ENCODE peak calls at places on chromosomes 5 and 9, in six cellular contexts. T is retinal pigment epithelial cell, D is cardiac muscle cell, H is H9, S is tibial artery, K is type B pancreatic cell. J is an unnamed sample.

GRCh38 chr9:92963831-92964606 is 16.7 kb downstream of the FGD3 start:
- DNase-seq in T (no peak), D (no peak), H (no peak), S (no peak), K (no peak), J (no peak)

GRCh38 chr5:14444161-14444560 is 137.4 kb upstream of the OTULINL start:
- DNase-seq in T (no peak), D (no peak), H (no peak), S (no peak), K (no peak), J (no peak)

GRCh38 chr9:129442791-129443511 is 177.9 kb downstream of the C9orf50 start:
- DNase-seq in T (no peak), D (no peak), H (no peak), S (no peak), K (no peak), J (no peak)

GRCh38 chr5:82164109-82164956 is 113.8 kb downstream of the RPS23 start:
- DNase-seq in T (peak), D (peak), H (no peak), S (no peak), K (no peak), J (no peak)

GRCh38 chr5:113546711-113547159 is 33.2 kb downstream of the YTHDC2 start:
- DNase-seq in T (no peak), D (peak), H (no peak), S (no peak), K (no peak), J (no peak)

GRCh38 chr5:96254980-96255681 is 177.9 kb downstream of the PCSK1 start:
- DNase-seq in T (peak), D (peak), H (no peak), S (peak), K (no peak), J (no peak)

GRCh38 chr9:97396256-97396655 is 15.6 kb upstream of the TDRD7 start:
- DNase-seq in T (no peak), D (no peak), H (no peak), S (no peak), K (no peak), J (no peak)

GRCh38 chr5:105168806-105169205 is 1606.2 kb upstream of the NUDT12 start:
- DNase-seq in T (no peak), D (no peak), H (no peak), S (no peak), K (no peak), J (no peak)

GRCh38 chr5:157290156-157290980 is 24.4 kb downstream of the CYFIP2 start:
- DNase-seq in T (peak), D (peak), H (no peak), S (no peak), K (no peak), J (peak)

GRCh38 chr9:33105939-33106338 is 29.5 kb upstream of the SMU1 start:
- DNase-seq in T (no peak), D (no peak), H (no peak), S (no peak), K (no peak), J (no peak)

GRCh38 chr5:142211013-142211412 is 102.4 kb downstream of the NDFIP1 start:
- DNase-seq in T (no peak), D (no peak), H (no peak), S (no peak), K (no peak), J (no peak)

GRCh38 chr5:146208916-146209522 is 5.6 kb downstream of the RBM27 start:
- DNase-seq in T (no peak), D (no peak), H (no peak), S (no peak), K (no peak), J (no peak)
- TF ChIP-seq CTCF in T (no peak), D (peak), H (peak), S (peak), K (peak), J (peak)

GRCh38 chr5:135307143-135307903 is 91.7 kb downstream of the MACROH2A1 start:
- DNase-seq in T (peak), D (no peak), H (no peak), S (no peak), K (no peak), J (peak)
- TF ChIP-seq CTCF in T (peak), D (no peak), H (no peak), S (no peak), K (no peak), J (no peak)

GRCh38 chr9:88173378-88173999 is 35.2 kb upstream of the SPATA31C2 start:
- DNase-seq in T (peak), D (peak), H (peak), S (peak), K (no peak), J (no peak)
- TF ChIP-seq CTCF in T (peak), D (peak), H (peak), S (peak), K (peak), J (peak)

DNA sequence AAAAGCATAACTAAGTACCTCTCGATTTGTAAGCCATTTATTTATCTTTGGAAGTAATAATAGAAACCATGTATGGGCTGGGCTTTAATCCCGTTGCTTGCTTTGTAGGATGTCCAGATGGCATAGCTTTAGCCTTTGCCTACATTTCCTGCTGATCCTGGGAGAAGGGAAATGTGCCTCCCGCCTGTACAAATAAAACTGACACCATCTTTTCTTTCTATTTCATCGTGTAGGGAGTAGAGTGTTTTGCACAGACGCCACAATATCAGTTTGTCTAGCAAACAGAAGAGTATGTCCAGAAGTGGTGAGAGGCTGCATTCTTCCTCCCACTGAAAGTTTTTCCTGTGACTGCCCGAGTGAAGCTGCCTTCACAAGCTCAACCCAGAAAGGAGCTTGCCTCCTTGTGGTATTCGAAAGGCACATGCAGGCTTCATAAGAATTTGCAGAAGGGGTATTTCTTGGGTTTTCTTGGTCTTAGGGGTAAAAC is 24.7 kb upstream of the TJP2 start:
- DNase-seq in T (no peak), D (peak), H (peak), S (no peak), K (peak), J (peak)
- TF ChIP-seq CTCF in T (peak), D (peak), H (peak), S (peak), K (peak), J (peak)

GRCh38 chr5:72882989-72883388 is 66.5 kb downstream of the TNPO1 start:
- DNase-seq in T (no peak), D (no peak), H (no peak), S (no peak), K (no peak), J (no peak)

GRCh38 chr5:72883850-72884249 is 67.4 kb downstream of the TNPO1 start:
- DNase-seq in T (no peak), D (no peak), H (no peak), S (no peak), K (no peak), J (no peak)

GRCh38 chr5:72878854-72879253 is 62.4 kb downstream of the TNPO1 start:
- DNase-seq in T (no peak), D (no peak), H (no peak), S (no peak), K (no peak), J (no peak)
- TF ChIP-seq CTCF in T (no peak), D (no peak), H (no peak), S (no peak), K (no peak), J (no peak)

DNA sequence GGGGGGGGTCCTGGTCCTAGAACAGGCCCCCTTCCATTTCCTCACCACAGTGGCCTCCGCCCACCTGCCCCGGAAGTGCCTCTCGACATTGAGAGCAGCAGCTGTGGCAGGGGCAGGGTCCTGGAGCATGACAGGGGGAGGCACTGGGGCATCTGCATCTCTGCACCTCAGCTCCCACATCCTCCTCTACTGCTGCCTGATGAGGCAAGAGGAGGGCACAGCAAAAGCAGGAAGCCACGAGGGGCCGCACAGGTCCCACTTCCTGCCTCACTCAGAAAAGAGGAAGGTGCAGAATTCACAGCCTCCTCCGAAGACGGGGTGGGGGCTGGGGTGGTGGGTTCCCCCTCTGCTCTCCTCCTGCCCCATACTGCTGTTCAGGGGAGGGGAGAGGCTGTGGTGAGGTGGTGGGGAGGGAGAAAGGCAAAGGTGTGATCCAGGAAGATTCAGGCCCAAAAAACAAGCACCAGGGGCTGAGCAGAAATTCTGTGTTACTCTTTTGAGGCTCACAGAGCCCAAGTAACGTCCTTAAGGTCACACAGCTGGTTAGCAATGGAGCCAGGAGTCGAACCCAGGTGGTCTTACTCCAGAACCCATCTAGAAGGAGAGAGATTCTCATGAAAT is 14.7 kb downstream of the AKNA start:
- DNase-seq in T (no peak), D (peak), H (no peak), S (peak), K (no peak), J (no peak)
- TF ChIP-seq CTCF in T (no peak), D (no peak), H (no peak), S (no peak), K (no peak), J (no peak)

DNA sequence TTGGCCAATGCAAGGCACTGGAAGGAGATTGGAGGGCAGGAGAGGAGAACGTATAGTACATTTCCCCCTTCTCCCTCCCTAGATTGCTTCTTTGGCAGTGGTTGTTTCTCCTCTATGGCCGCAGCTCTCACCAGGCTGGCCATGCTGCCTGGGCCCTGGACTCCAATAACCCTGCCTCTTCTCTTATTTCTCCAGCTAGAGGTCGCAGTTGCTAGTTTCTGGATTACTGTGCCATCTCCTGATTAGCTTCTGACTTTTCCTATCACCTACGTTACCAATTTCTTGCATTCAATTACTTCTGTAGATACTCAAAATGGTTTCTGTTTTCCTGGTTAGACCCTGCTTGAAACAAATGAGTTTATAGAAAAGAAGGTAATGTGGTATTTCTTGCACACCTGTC is 2.4 kb upstream of the MACIR start:
- DNase-seq in T (no peak), D (no peak), H (no peak), S (no peak), K (no peak), J (no peak)
- TF ChIP-seq CTCF in T (peak), D (peak), H (no peak), S (no peak), K (peak), J (no peak)

DNA sequence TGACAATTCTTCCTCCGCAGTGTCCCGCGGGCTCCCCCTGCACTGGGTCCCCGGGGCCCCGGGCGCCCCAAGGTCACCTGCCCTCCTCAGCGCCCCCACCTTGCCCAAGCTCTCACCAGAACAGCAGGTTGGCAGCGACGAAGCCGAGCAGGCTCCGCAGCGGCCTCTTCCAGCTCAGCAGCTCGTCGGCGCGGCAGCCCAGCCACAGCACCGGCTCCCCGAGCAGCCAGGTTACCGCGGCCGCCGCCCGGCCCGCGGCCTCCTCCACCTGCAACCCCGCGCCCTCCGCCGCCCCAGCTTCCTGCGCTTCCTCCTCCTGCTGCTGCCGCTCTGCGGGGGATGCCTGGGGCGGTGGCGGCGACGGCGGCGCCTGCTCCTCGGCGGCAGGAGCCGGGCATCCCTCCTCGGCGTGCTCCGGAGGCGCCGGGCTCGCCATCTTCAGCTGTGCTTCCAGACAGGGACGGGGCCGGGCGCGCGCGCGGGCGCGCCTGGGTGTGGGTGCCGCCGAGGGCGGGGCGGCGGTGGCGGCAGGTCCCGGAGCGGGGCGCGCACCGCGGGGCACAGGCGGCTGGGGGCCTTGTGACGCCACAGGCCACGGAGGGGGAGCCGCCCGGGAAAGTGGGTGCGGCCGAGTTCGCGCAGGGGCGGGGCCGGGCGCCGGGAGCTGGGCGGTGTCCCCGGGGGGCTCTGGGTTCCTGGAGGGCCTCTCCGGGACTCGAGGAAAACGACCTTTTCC is at the start of gene RETREG1:
- DNase-seq in T (peak), D (peak), H (peak), S (peak), K (peak), J (peak)
- TF ChIP-seq CTCF in T (no peak), D (no peak), H (no peak), S (no peak), K (no peak), J (no peak)

DNA sequence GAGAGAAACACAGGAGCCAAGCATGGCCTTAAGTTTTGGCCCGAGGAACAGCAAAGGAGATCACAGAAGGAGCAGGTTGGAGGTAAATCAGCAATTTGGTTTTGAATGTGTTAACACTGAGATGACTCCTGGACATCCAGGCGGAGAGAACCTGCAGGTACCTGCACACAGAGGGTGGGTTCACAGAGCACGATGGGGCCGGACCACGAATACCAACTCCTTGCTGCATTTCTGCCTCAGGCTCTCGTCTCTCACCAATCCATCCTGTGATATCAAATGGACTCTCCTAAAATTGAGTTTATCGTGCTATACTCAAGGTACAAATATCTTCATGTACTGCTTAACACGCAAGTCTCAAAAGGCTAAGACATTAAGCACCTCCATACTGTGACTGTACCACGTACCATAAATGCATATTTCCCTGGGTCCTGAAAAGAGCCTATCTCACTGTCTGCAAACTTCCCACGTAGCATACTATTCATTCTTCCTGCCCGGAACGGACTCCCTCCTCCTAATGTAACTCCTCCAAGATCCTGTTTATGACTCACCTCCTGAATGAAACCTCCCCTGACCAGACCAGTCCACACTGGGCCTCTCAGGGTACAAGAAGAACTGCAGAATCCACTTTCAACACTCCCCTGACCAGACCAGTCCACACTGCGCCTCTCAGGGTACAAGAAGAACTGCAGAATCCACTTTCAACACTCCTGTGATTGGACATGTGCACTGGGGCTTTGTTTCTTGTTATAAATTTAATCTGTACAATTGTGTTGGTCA is 380.8 kb upstream of the RFX3 start:
- DNase-seq in T (peak), D (peak), H (no peak), S (no peak), K (no peak), J (no peak)
- TF ChIP-seq CTCF in T (no peak), D (peak), H (no peak), S (no peak), K (no peak), J (no peak)

DNA sequence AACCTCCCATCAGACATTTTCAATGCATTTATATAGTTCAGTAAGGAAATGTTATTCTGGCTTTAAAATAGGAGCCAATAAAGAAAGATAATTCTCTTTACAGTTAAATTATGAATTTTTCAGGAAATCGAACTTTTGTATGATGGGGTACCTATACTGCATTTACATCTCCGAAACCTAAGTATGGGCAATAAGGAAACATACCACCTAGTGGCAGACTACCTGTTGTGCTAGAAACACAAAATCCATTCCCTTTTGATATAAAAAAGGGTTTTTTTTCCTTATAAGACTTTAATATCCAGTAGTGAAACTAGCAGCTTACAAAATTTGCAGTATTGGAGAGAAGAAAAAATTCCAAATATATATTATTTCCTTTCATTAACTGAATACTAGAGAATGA is 21.3 kb upstream of the VLDLR start:
- DNase-seq in T (no peak), D (no peak), H (no peak), S (no peak), K (no peak), J (no peak)
- TF ChIP-seq CTCF in T (peak), D (peak), H (peak), S (no peak), K (no peak), J (peak)